ENCODE peak calls at places on chromosomes 4 and X, in eight cellular contexts. L is pancreas, S is psoas muscle, U is thoracic aorta, C is neural crest cell, K is AG09319, I is A549, D is body of pancreas. V is an unnamed sample.

GRCh38 chr4:119070301-119070700 is 65.3 kb upstream of the MYOZ2 start:
- DNase-seq in L (no peak), S (no peak), U (no peak), C (no peak), K (no peak), I (no peak), D (no peak), V (no peak)

GRCh38 chr4:9996319-9997110 is 24.8 kb downstream of the SLC2A9 start:
- DNase-seq in L (no peak), S (no peak), U (no peak), C (no peak), K (no peak), I (no peak), D (no peak), V (no peak)

GRCh38 chrX:97070346-97070745 is 186.6 kb downstream of the RPA4 start:
- DNase-seq in L (no peak), S (no peak), U (no peak), C (no peak), K (no peak), I (no peak), D (no peak), V (no peak)

GRCh38 chr4:139841464-139842195 is 176.0 kb downstream of the MGST2 start:
- DNase-seq in L (peak), S (no peak), U (no peak), C (no peak), K (no peak), I (no peak), D (peak), V (peak)

GRCh38 chr4:126182801-126183200 is 868.0 kb downstream of the FAT4 start:
- DNase-seq in L (no peak), S (no peak), U (no peak), C (no peak), K (no peak), I (no peak), D (no peak), V (no peak)

GRCh38 chr4:61202638-61203495 is 2.7 kb downstream of the ADGRL3 start:
- DNase-seq in L (no peak), S (no peak), U (no peak), C (peak), K (no peak), I (no peak), D (no peak), V (no peak)

GRCh38 chrX:5708209-5708608 is 520.5 kb downstream of the NLGN4X start:
- DNase-seq in L (no peak), S (no peak), U (no peak), C (no peak), K (no peak), I (no peak), D (no peak), V (no peak)

GRCh38 chr4:73067971-73068394 is 1.5 kb downstream of the COX18 start:
- DNase-seq in L (no peak), S (no peak), U (no peak), C (no peak), K (no peak), I (no peak), D (no peak), V (peak)

GRCh38 chr4:66404149-66404548 is 733.9 kb upstream of the EPHA5 start:
- DNase-seq in L (no peak), S (no peak), U (no peak), C (no peak), K (no peak), I (no peak), D (no peak), V (no peak)

GRCh38 chr4:146338512-146338911 is 124.2 kb downstream of the REELD1 start:
- DNase-seq in L (no peak), S (no peak), U (no peak), C (no peak), K (no peak), I (no peak), D (no peak), V (no peak)

GRCh38 chrX:10939384-10939783 is 171.7 kb upstream of the HCCS start:
- DNase-seq in L (no peak), S (no peak), U (no peak), C (no peak), K (no peak), I (peak), D (no peak), V (peak)

GRCh38 chrX:40772290-40772689 is 36.9 kb upstream of the MED14 start:
- DNase-seq in L (no peak), S (no peak), U (no peak), C (no peak), K (no peak), I (no peak), D (no peak), V (no peak)

GRCh38 chr4:31461425-31461824 is 741.3 kb downstream of the PCDH7 start:
- DNase-seq in L (no peak), S (no peak), U (no peak), C (no peak), K (peak), I (no peak), D (no peak), V (no peak)

GRCh38 chr4:52618795-52619590 is 40.1 kb downstream of the USP46 start:
- DNase-seq in L (no peak), S (no peak), U (no peak), C (no peak), K (no peak), I (no peak), D (no peak), V (no peak)

GRCh38 chr4:185590982-185591381 is 55.7 kb upstream of the PDLIM3 start:
- DNase-seq in L (no peak), S (no peak), U (no peak), C (no peak), K (no peak), I (no peak), D (no peak), V (no peak)

GRCh38 chrX:106726485-106727437 is at the start of gene RNF128:
- DNase-seq in L (peak), S (peak), U (no peak), C (peak), K (no peak), I (peak), D (peak), V (peak)

GRCh38 chrX:103697687-103698086 is 11.2 kb upstream of the MORF4L2 start:
- DNase-seq in L (no peak), S (no peak), U (no peak), C (no peak), K (no peak), I (no peak), D (no peak), V (no peak)

GRCh38 chr4:156098846-156099245 is 145.2 kb upstream of the CTSO start:
- DNase-seq in L (no peak), S (no peak), U (no peak), C (no peak), K (no peak), I (no peak), D (no peak), V (no peak)

GRCh38 chr4:102036016-102036415 is 245.5 kb downstream of the BANK1 start:
- DNase-seq in L (no peak), S (no peak), U (no peak), C (no peak), K (no peak), I (no peak), D (no peak), V (no peak)

GRCh38 chr4:174702974-174703478 is 126.0 kb downstream of the GLRA3 start:
- DNase-seq in L (no peak), S (no peak), U (no peak), C (no peak), K (no peak), I (no peak), D (no peak), V (no peak)

GRCh38 chr4:95556460-95556859 is 7.7 kb upstream of the UNC5C start:
- DNase-seq in L (no peak), S (no peak), U (no peak), C (no peak), K (no peak), I (no peak), D (no peak), V (no peak)

GRCh38 chr4:80192937-80193336 is 4.4 kb upstream of the PRDM8 start:
- DNase-seq in L (no peak), S (no peak), U (no peak), C (no peak), K (peak), I (no peak), D (no peak), V (no peak)

GRCh38 chr4:140568507-140569306 is at the start of gene UCP1:
- DNase-seq in L (peak), S (peak), U (no peak), C (peak), K (no peak), I (peak), D (peak), V (no peak)

GRCh38 chrX:14006489-14006888 is 23.2 kb downstream of the GEMIN8 start:
- DNase-seq in L (no peak), S (no peak), U (no peak), C (no peak), K (no peak), I (no peak), D (no peak), V (no peak)

DNA sequence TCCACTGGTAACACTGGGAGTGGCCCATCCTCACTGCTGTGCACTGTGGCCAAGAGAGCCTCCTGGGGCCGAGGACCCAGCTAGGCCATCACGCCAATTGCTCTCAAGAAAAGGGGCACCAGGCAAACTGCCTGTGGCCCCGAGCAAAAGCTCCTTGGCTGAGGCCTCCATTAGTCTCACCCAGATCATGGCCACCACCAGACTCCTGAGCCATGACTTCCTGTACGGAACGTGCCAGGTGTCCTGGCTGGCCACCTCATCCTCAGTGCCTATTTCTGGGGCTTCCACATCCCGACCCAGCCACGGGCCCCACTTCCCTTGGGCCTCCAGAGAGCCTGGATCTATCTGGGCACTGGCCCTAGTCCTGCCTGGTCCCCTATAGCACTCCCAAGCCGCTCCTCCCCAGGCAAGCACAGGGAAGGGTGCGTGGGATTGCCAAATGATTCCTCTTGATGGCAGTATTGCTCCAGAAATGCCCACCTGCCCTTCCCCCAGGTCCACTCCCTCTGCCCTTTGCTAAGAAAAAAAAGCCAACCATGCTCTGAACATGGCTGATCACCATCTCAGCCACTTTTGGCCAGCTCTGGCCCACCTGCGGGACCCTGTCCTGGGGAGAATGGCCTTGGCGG is 212.6 kb upstream of the AGTR2 start:
- DNase-seq in L (peak), S (no peak), U (no peak), C (no peak), K (no peak), I (no peak), D (peak), V (no peak)
- TF ChIP-seq CTCF in L (no peak), S (peak), U (no peak), C (peak), K (no peak), I (no peak), D (no peak), V (peak)

GRCh38 chr4:20486433-20486832 is 213.8 kb upstream of the PACRGL start:
- DNase-seq in L (no peak), S (no peak), U (no peak), C (no peak), K (no peak), I (no peak), D (no peak), V (peak)

GRCh38 chr4:20487852-20488251 is 212.4 kb upstream of the PACRGL start:
- DNase-seq in L (no peak), S (no peak), U (no peak), C (no peak), K (no peak), I (no peak), D (no peak), V (no peak)

GRCh38 chr4:20487446-20487845 is 212.8 kb upstream of the PACRGL start:
- DNase-seq in L (no peak), S (no peak), U (no peak), C (no peak), K (no peak), I (no peak), D (no peak), V (no peak)

GRCh38 chr4:20493761-20494353 is 206.4 kb upstream of the PACRGL start:
- DNase-seq in L (no peak), S (no peak), U (no peak), C (no peak), K (no peak), I (no peak), D (no peak), V (no peak)

GRCh38 chr4:20490734-20491133 is 209.5 kb upstream of the PACRGL start:
- DNase-seq in L (no peak), S (no peak), U (no peak), C (no peak), K (no peak), I (no peak), D (no peak), V (no peak)
- TF ChIP-seq CTCF in L (no peak), S (no peak), U (no peak), C (no peak), K (no peak), I (no peak), D (no peak), V (peak)

GRCh38 chr4:85165808-85166207 is 199.3 kb upstream of the WDFY3 start:
- DNase-seq in L (no peak), S (no peak), U (no peak), C (no peak), K (no peak), I (no peak), D (no peak), V (no peak)
- TF ChIP-seq CTCF in L (no peak), S (no peak), U (no peak), C (no peak), K (no peak), I (no peak), D (no peak), V (no peak)

GRCh38 chrX:144896323-144896722 is 351.0 kb upstream of the SPANXN1 start:
- DNase-seq in L (no peak), S (no peak), U (no peak), C (no peak), K (no peak), I (no peak), D (no peak), V (no peak)
- TF ChIP-seq CTCF in L (no peak), S (no peak), U (no peak), C (peak), K (no peak), I (no peak), D (no peak), V (no peak)

GRCh38 chrX:135295944-135296305 is 13.4 kb upstream of the ETDC start:
- DNase-seq in L (no peak), S (no peak), U (no peak), C (no peak), K (no peak), I (no peak), D (no peak), V (no peak)

GRCh38 chrX:135295238-135295943 is 13.9 kb upstream of the ETDC start:
- DNase-seq in L (no peak), S (peak), U (no peak), C (peak), K (no peak), I (no peak), D (no peak), V (no peak)
- TF ChIP-seq CTCF in L (no peak), S (no peak), U (no peak), C (peak), K (no peak), I (no peak), D (no peak), V (no peak)

DNA sequence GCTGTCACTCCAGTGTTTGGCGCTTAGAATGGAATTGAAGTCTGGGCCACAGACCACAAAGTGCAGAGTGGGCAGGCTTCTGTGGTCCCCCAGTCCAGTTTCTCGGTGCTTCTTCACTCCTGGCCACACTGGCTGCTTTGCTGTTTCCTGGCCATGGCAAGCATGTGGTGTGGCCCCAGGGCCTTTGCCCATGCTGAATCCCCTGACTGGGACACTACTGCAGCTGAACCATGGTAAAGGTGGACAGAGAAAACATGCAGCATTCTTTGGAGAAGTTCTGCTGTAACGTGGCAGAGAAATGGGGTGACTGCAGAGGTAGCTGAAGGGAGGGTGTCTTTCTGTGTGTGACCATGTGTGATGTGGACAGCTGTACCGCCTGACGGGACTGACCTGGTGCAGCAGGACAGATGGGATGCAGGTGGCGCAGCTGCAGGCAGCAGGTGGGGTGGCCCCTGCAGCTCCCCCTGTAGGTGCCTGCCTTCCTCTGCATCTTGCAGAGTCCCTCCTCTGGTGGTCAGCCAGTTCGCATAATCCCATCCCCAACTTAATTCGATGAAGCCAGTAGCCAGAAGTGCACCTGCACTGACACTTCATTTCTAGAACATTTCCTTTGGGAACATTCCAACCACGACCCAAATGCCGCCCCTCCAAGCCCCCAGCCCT is 13.2 kb upstream of the S100P start:
- DNase-seq in L (no peak), S (no peak), U (no peak), C (no peak), K (no peak), I (no peak), D (no peak), V (no peak)
- TF ChIP-seq CTCF in L (no peak), S (no peak), U (no peak), C (peak), K (no peak), I (no peak), D (no peak), V (no peak)

V was measured in LNCaP clone FGC.